ENCODE peak calls at places on chromosomes 16 and 17, in five cellular contexts. O is NCI-H1436; D is LNCaP clone FGC; M is activated naive CD8-positive, alpha-beta T cell treated with anti-CD3 and anti-CD28 coated beads, Interleukin-2, amount 50 U/mL, for 24 hours; Y is NCI-H187. N is an unnamed sample.
A peak's percentile ranks its signal among the peaks of the same experiment; 100 is the strongest.

GRCh38 chr17:41651625-41652460 is 27.5 kb upstream of the KRT17 start:
- DNase-seq in Y (no peak), D (no peak), O (no peak), M (no peak), N (no peak)

GRCh38 chr16:87459027-87459426 is 33.8 kb downstream of the ZCCHC14 start:
- DNase-seq in M (no peak), O (no peak), Y (no peak), D (no peak), N (no peak)

GRCh38 chr16:87956771-87957279 is 5.6 kb downstream of the BANP start:
- DNase-seq in Y (no peak), D (no peak), M (peak; percentile 58), O (no peak), N (no peak)

GRCh38 chr17:40522250-40522960 is 21.0 kb upstream of the TNS4 start:
- DNase-seq in D (no peak), O (no peak), M (no peak), Y (no peak), N (no peak)

GRCh38 chr16:28951410-28951943 is 740 bp downstream of the NFATC2IP start:
- DNase-seq in Y (no peak), O (no peak), D (no peak), M (peak; percentile 51), N (no peak)

GRCh38 chr16:77288222-77288621 is 89.0 kb downstream of the SYCE1L start:
- DNase-seq in O (no peak), D (no peak), M (no peak), Y (no peak), N (no peak)

GRCh38 chr16:30949655-30950515 is 1.0 kb downstream of the ORAI3 start:
- DNase-seq in D (peak; percentile 38), O (no peak), Y (no peak), M (peak; percentile 64), N (peak; percentile 90)

GRCh38 chr17:17725853-17726720 is 44.8 kb downstream of the RAI1 start:
- DNase-seq in M (no peak), O (no peak), D (no peak), Y (no peak), N (no peak)

GRCh38 chr16:21626659-21627277 is 25.6 kb downstream of the IGSF6 start:
- DNase-seq in O (no peak), M (no peak), D (no peak), Y (no peak), N (peak; percentile 98)

GRCh38 chr16:23186171-23186570 is 3.6 kb downstream of the SCNN1G start:
- DNase-seq in O (no peak), D (no peak), Y (no peak), M (no peak), N (no peak)

GRCh38 chr16:2969545-2970521 is 685 bp downstream of the PAQR4 start:
- DNase-seq in Y (peak; percentile 39), M (peak; percentile 90), D (no peak), O (peak; percentile 46), N (no peak)

GRCh38 chr16:57988929-57989328 is 11.5 kb downstream of the ZNF319 start:
- DNase-seq in O (no peak), Y (peak; percentile 2), M (no peak), D (no peak), N (no peak)

GRCh38 chr17:320809-321385 is 31.7 kb downstream of the RPH3AL start:
- DNase-seq in D (no peak), O (no peak), M (no peak), Y (no peak), N (no peak)

GRCh38 chr17:70295732-70296131 is 126.4 kb downstream of the KCNJ2 start:
- DNase-seq in M (no peak), O (no peak), Y (no peak), D (no peak), N (no peak)

GRCh38 chr16:31568577-31569359 is 41.1 kb downstream of the AHSP start:
- DNase-seq in D (no peak), Y (no peak), M (peak; percentile 13), O (no peak), N (no peak)

GRCh38 chr17:15945493-15946209 is 721 bp downstream of the ADORA2B start:
- DNase-seq in D (no peak), Y (no peak), O (no peak), M (peak; percentile 45), N (no peak)

GRCh38 chr17:74767111-74767516 is 9.0 kb downstream of the NAT9 start:
- DNase-seq in D (no peak), Y (no peak), M (no peak), O (no peak), N (no peak)

GRCh38 chr17:77391668-77392375 is 251.1 kb downstream of the SEC14L1 start:
- DNase-seq in Y (no peak), M (peak; percentile 56), O (no peak), D (no peak), N (no peak)

GRCh38 chr16:28537964-28538732 is 626 bp downstream of the NUPR1 start:
- DNase-seq in O (no peak), D (no peak), Y (no peak), M (no peak), N (no peak)

GRCh38 chr17:61484174-61484573 is 32.0 kb downstream of the TBX4 start:
- DNase-seq in O (peak; percentile 20), D (no peak), M (no peak), Y (no peak), N (no peak)

GRCh38 chr17:73757324-73757942 is 113.2 kb upstream of the SDK2 start:
- DNase-seq in D (no peak), O (peak; percentile 97), Y (peak; percentile 87), M (no peak), N (no peak)

GRCh38 chr16:2775317-2775716 is 1.8 kb downstream of the ELOB start:
- DNase-seq in D (no peak), Y (no peak), M (no peak), O (no peak), N (peak; percentile 8)

GRCh38 chr16:53848277-53848942 is 144.5 kb downstream of the FTO start:
- DNase-seq in O (no peak), Y (no peak), D (no peak), M (no peak), N (no peak)

GRCh38 chr17:41065829-41066624 is at the start of gene KRTAP2-4:
- DNase-seq in M (no peak), D (no peak), O (no peak), Y (no peak), N (peak; percentile 7)

GRCh38 chr16:66028505-66029216 is 337.8 kb upstream of the CDH5 start:
- DNase-seq in M (no peak), Y (no peak), O (no peak), D (no peak), N (no peak)

GRCh38 chr16:72991645-72992044 is 56.3 kb downstream of the ZFHX3 start:
- DNase-seq in Y (no peak), M (no peak), O (no peak), D (no peak), N (no peak)

GRCh38 chr17:56639517-56639916 is 46.0 kb downstream of the NOG start:
- DNase-seq in Y (no peak), M (no peak), O (no peak), D (no peak), N (no peak)

GRCh38 chr17:14797801-14798200 is 467.3 kb downstream of the PMP22 start:
- DNase-seq in M (no peak), Y (no peak), O (no peak), D (no peak), N (no peak)

GRCh38 chr17:81040791-81041337 is 5.9 kb downstream of the BAIAP2 start:
- DNase-seq in D (no peak), Y (no peak), O (no peak), M (peak; percentile 45), N (no peak)

GRCh38 chr17:79988163-79988971 is 47.3 kb downstream of the TBC1D16 start:
- DNase-seq in D (peak; percentile 63), Y (no peak), O (no peak), M (peak; percentile 32), N (no peak)

GRCh38 chr16:84358601-84359295 is 9.6 kb upstream of the ATP2C2 start:
- DNase-seq in D (no peak), O (no peak), M (no peak), Y (no peak), N (no peak)

GRCh38 chr17:64538508-64539120 is 31.8 kb downstream of the CEP95 start:
- DNase-seq in Y (no peak), M (no peak), D (no peak), O (no peak), N (no peak)

GRCh38 chr16:73064227-73064995 is 16.5 kb upstream of the ZFHX3 start:
- DNase-seq in Y (no peak), O (no peak), M (no peak), D (no peak), N (peak; percentile 48)

GRCh38 chr16:30697264-30698138 is 1.5 kb upstream of the SRCAP start:
- DNase-seq in M (no peak), D (no peak), O (no peak), Y (no peak), N (no peak)